ENCODE peak calls at places on chromosome 1, in four cellular contexts. R is mucosa of descending colon, D is Calu3, F is hippocampal formation. J is an unnamed sample.

GRCh38 chr1:17540255-17541001 is 930 bp downstream of the ARHGEF10L start:
- DNase-seq in F (no peak), D (no peak), R (peak), J (no peak)

GRCh38 chr1:36919491-36920145 is 114.7 kb downstream of the GRIK3 start:
- DNase-seq in D (no peak), R (no peak), F (no peak), J (peak)

GRCh38 chr1:50418600-50419109 is 4.6 kb downstream of the DMRTA2 start:
- DNase-seq in R (no peak), D (peak), F (no peak), J (no peak)

GRCh38 chr1:245797592-245798366 is 643.0 kb downstream of the KIF26B start:
- DNase-seq in F (no peak), D (peak), R (no peak), J (no peak)

GRCh38 chr1:8154621-8155052 is 128.5 kb upstream of the ERRFI1 start:
- DNase-seq in D (peak), R (no peak), F (no peak), J (peak)

GRCh38 chr1:231926340-231926739 is 299.8 kb downstream of the DISC1 start:
- DNase-seq in R (no peak), D (no peak), F (no peak), J (no peak)

GRCh38 chr1:30930631-30931173 is 22.1 kb upstream of the SDC3 start:
- DNase-seq in D (no peak), R (no peak), F (no peak), J (no peak)

GRCh38 chr1:45526135-45526644 is 4.5 kb upstream of the PRDX1 start:
- DNase-seq in F (no peak), D (no peak), R (no peak), J (no peak)

GRCh38 chr1:36991551-36991950 is 42.8 kb downstream of the GRIK3 start:
- DNase-seq in F (no peak), R (no peak), D (no peak), J (no peak)

GRCh38 chr1:62110198-62110817 is 84.3 kb upstream of the L1TD1 start:
- DNase-seq in R (no peak), D (no peak), F (no peak), J (no peak)

GRCh38 chr1:101148987-101149386 is 87.8 kb upstream of the S1PR1 start:
- DNase-seq in R (no peak), D (no peak), F (no peak), J (no peak)

GRCh38 chr1:114153051-114153620 is 533 bp downstream of the SYT6 start:
- DNase-seq in D (no peak), F (no peak), R (no peak), J (no peak)

GRCh38 chr1:152037920-152038658 is 1.3 kb upstream of the S100A11 start:
- DNase-seq in F (no peak), R (no peak), D (no peak), J (no peak)

GRCh38 chr1:175864625-175865024 is 121.2 kb upstream of the TNR start:
- DNase-seq in R (no peak), D (no peak), F (no peak), J (no peak)

GRCh38 chr1:94989911-94990463 is 63.1 kb upstream of the CNN3 start:
- DNase-seq in D (no peak), R (no peak), F (no peak), J (no peak)

GRCh38 chr1:171142081-171142450 is 43.0 kb upstream of the FMO2 start:
- DNase-seq in R (no peak), F (no peak), D (no peak), J (peak)

GRCh38 chr1:119374208-119374877 is 5.8 kb downstream of the HAO2 start:
- DNase-seq in F (no peak), R (no peak), D (no peak), J (no peak)

J was measured in mucosa of gallbladder.